ENCODE peak calls at places on chromosomes 7 and 10, in ten cellular contexts. Z, B, W, Y, F, N, I, E, X and P are unnamed samples. For H3K4me1 and H3K27me3, the result is how much of the 10 kb centered on the place peaks cover.

GRCh38 chr7:45708046-45708950 is 134.1 kb downstream of the ADCY1 start:
- DNase-seq in Y (no peak), Z (no peak), N (no peak), B (no peak), X (no peak), I (no peak), F (no peak), W (no peak), E (peak), P (peak)

GRCh38 chr7:70674268-70675025 is 457.5 kb upstream of the GALNT17 start:
- DNase-seq in Y (no peak), N (peak), B (no peak), E (no peak), W (no peak), Z (no peak), X (no peak), F (no peak), I (no peak), P (no peak)

GRCh38 chr7:75662579-75663301 is 76.0 kb downstream of the HIP1 start:
- DNase-seq in Z (no peak), Y (no peak), F (no peak), E (no peak), I (no peak), N (no peak), B (no peak), X (no peak), W (no peak), P (no peak)

GRCh38 chr10:123109466-123109865 is 26.3 kb upstream of the HMX3 start:
- DNase-seq in Y (no peak), I (no peak), F (peak), N (no peak), W (no peak), Z (peak), B (no peak), X (no peak), E (no peak), P (no peak)

GRCh38 chr7:40765633-40766032 is 630.8 kb downstream of the SUGCT start:
- DNase-seq in Z (no peak), B (no peak), N (no peak), F (no peak), W (no peak), Y (no peak), E (no peak), X (peak), I (no peak), P (no peak)

GRCh38 chr10:112716924-112717348 is 233.1 kb upstream of the TCF7L2 start:
- DNase-seq in B (no peak), Y (no peak), W (no peak), I (no peak), Z (no peak), E (peak), N (no peak), F (peak), X (no peak), P (no peak)

GRCh38 chr10:132443998-132444876 is 47.2 kb downstream of the PWWP2B start:
- DNase-seq in W (no peak), F (no peak), X (peak), E (no peak), I (peak), Z (no peak), B (no peak), Y (no peak), N (peak), P (no peak)

GRCh38 chr10:93464826-93465388 is 17.2 kb downstream of the MYOF start:
- DNase-seq in E (no peak), F (no peak), N (no peak), I (no peak), W (no peak), Z (no peak), X (no peak), Y (no peak), B (no peak), P (no peak)

GRCh38 chr10:80158598-80159127 is 26.1 kb downstream of the PLAC9 start:
- DNase-seq in Z (peak), I (no peak), F (peak), E (peak), N (no peak), W (peak), X (no peak), Y (peak), B (no peak), P (peak)

GRCh38 chr10:927131-927530 is 4.4 kb downstream of the LARP4B start:
- DNase-seq in Z (no peak), B (no peak), E (no peak), N (peak), W (no peak), Y (no peak), I (no peak), F (no peak), X (no peak), P (no peak)

GRCh38 chr10:685613-686012 is 3.9 kb downstream of the DIP2C start:
- DNase-seq in X (no peak), I (no peak), W (no peak), Y (no peak), B (no peak), Z (no peak), N (no peak), F (no peak), E (no peak), P (no peak)

GRCh38 chr10:27391916-27392315 is 112.2 kb upstream of the RAB18 start:
- DNase-seq in Y (no peak), X (no peak), W (no peak), E (no peak), I (no peak), B (no peak), Z (no peak), N (no peak), F (peak), P (no peak)

GRCh38 chr7:133354546-133355324 is 101.9 kb downstream of the EXOC4 start:
- DNase-seq in Y (peak), N (no peak), W (no peak), Z (no peak), E (no peak), F (peak), I (no peak), B (no peak), X (no peak), P (no peak)

GRCh38 chr10:100744136-100744979 is 1.0 kb upstream of the PAX2 start:
- DNase-seq in I (no peak), B (peak), W (no peak), Z (no peak), E (no peak), F (no peak), N (peak), Y (peak), X (no peak), P (peak)

GRCh38 chr7:104983620-104984539 is 30.1 kb upstream of the KMT2E start:
- DNase-seq in E (peak), Y (peak), Z (peak), N (peak), I (peak), W (peak), X (peak), F (peak), B (peak), P (peak)

GRCh38 chr10:95655571-95656290 is 780 bp downstream of the ALDH18A1 start:
- DNase-seq in N (peak), F (peak), I (peak), W (no peak), Y (peak), B (peak), X (peak), Z (no peak), E (peak), P (no peak)

GRCh38 chr7:106485031-106485551 is 175.9 kb downstream of the CCDC71L start:
- DNase-seq in F (peak), W (no peak), N (no peak), Z (no peak), E (no peak), I (no peak), X (no peak), B (no peak), Y (peak), P (no peak)

GRCh38 chr10:96532523-96532922 is 18.8 kb upstream of the TLL2 start:
- DNase-seq in E (peak), I (no peak), W (no peak), F (no peak), B (no peak), N (no peak), Y (no peak), X (no peak), Z (no peak), P (no peak)

GRCh38 chr7:24732646-24733413 is 24.4 kb downstream of the GSDME start:
- DNase-seq in Y (no peak), N (no peak), W (no peak), E (no peak), Z (peak), F (peak), I (no peak), X (peak), B (no peak), P (no peak)

GRCh38 chr10:8055420-8056349 is 1.2 kb downstream of the GATA3 start:
- DNase-seq in Z (no peak), E (no peak), Y (peak), W (no peak), B (no peak), X (peak), I (no peak), F (peak), N (peak), P (no peak)
- H3K4me1 ChIP-seq in Z (under half), E (under half), Y (under half), W (half or more), B (under half), X (under half), I (under half), F (under half), N (under half), P (under half)

GRCh38 chr7:151780626-151781025 is 96.3 kb downstream of the PRKAG2 start:
- DNase-seq in F (no peak), Z (no peak), I (no peak), Y (no peak), B (no peak), N (no peak), X (no peak), E (no peak), W (no peak), P (no peak)
- H3K27me3 ChIP-seq in F (under half), Z (under half), I (under half), Y (under half), B (under half), N (under half), X (under half), E (under half), W (under half), P (under half)

DNA sequence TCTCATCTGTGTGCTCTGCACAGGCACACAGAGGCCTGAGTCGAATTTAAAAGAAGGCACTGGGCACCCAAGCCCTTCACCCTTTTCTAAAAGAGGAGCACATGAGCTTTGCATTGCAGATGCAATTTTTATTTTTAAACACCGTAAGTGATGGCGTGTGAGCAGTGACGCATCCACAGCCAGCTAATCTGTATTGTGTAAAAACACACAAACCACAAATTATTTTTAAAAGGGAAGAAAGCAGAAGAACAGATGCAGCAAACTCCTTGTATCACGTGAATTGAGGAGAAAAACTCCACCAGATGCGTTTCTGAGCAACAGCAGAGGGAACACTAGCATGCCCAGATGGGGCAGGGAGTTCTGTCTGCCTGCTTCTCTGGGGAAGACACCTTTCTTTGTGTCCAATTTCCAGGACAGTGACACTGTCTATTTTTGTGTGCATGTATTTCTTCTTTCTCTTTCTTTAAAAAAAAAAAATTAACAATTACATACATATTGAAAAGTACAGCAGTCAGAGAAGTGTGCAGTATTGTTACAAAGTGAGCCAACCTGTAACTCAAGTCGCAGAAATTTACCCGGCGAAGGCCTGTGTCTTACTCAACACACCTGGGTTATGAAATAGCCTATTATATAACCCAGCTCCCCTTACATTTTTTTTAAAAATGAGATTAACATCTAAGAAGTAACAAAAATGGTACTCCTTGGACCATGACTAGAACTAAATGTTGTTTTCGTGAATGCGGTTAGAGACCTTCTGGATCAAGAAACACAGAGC is 39.2 kb downstream of the EEPD1 start:
- DNase-seq in Z (no peak), I (no peak), B (no peak), Y (peak), X (no peak), F (no peak), E (no peak), W (no peak), N (peak), P (peak)
- H3K4me3 ChIP-seq in Z (no peak), I (no peak), B (no peak), Y (no peak), X (no peak), F (no peak), E (no peak), W (no peak), N (no peak), P (no peak)

DNA sequence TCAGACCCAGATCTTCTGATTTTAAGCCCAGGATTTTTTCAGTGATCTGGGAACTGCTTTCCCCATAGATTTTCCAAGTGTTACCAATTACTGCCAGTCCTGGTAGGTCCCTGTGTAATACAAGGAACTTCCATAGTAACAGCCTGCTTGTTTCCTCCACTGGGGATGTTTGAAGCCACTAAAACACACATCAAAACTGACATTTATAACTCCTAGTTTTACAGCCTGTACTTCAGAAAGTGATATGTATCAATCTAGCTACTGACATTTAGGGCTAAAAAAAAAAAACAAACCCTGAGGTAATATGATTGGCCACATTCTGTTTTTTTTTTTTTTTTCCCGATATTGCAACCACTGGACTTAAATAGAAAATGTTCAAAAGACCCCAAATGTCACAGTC is 166.9 kb upstream of the SP4 start:
- DNase-seq in I (no peak), F (no peak), Z (no peak), N (no peak), Y (no peak), W (no peak), X (no peak), B (no peak), E (no peak), P (no peak)
- H3K4me1 ChIP-seq in I (under half), F (under half), Z (under half), N (under half), Y (under half), W (under half), X (under half), B (under half), E (under half), P (under half)

GRCh38 chr10:21500578-21500910 is 24.9 kb downstream of the SKIDA1 start:
- DNase-seq in Y (peak), N (peak), I (no peak), E (no peak), W (no peak), B (no peak), X (no peak), Z (no peak), F (no peak), P (no peak)

GRCh38 chr10:21502371-21502765 is 23.1 kb downstream of the SKIDA1 start:
- DNase-seq in F (no peak), X (no peak), Z (no peak), W (no peak), Y (peak), E (no peak), I (no peak), N (peak), B (no peak), P (no peak)

GRCh38 chr10:21499910-21500577 is 25.4 kb downstream of the SKIDA1 start:
- DNase-seq in I (peak), Y (peak), X (no peak), E (no peak), Z (no peak), F (no peak), B (no peak), N (no peak), W (peak), P (no peak)

GRCh38 chr10:21501731-21502370 is 23.6 kb downstream of the SKIDA1 start:
- DNase-seq in W (no peak), F (no peak), Z (no peak), E (no peak), I (no peak), N (peak), Y (no peak), B (no peak), X (no peak), P (no peak)

DNA sequence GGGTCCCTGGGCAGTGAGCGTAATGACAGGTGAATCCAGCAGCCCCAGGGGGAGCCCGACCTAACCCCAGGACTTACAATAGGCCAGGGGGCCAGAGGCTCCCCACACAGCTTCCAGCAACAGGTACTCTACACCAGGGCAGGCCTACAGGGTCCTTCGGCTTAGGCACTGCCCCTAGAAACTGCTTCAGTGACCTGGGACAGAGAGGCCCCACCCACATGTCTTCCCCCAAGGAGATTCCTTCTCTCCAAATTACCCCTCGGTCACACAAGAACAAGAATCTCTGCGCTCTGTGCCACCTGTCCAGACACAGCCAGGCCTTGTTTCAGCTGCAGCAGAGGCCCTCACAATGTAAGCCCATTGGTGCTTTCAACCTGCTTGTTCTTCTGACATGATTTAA is 24.4 kb downstream of the SKIDA1 start:
- DNase-seq in E (no peak), X (no peak), Y (no peak), Z (no peak), W (no peak), F (no peak), N (peak), B (no peak), I (no peak), P (no peak)
- H3K27me3 ChIP-seq in E (under half), X (half or more), Y (under half), Z (under half), W (under half), F (under half), N (under half), B (under half), I (under half), P (under half)

DNA sequence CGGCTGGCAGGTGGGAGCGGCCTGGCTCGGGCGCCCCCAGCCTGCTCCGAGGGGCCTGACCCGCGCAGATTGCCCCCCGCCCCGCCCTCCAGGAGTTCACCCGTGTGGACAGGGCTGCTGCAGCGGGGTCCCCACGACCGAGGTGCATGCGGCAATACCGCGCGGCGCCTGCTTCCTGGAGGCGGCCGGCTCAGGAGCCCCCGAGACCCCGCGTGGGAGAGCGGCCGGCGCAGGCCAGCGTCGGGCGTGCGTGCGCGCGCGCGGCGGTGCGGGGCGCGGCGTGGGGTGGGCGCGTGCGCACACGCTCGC is 1.0 kb upstream of the ACHE start:
- DNase-seq in E (no peak), I (no peak), F (no peak), B (no peak), Z (no peak), W (no peak), X (no peak), N (no peak), Y (peak), P (no peak)
- H3K4me3 ChIP-seq in E (peak), I (peak), F (no peak), B (peak), Z (no peak), W (peak), X (no peak), N (peak), Y (no peak), P (peak)